ENCODE peak calls at places on chromosomes 12 and 14, in nine cellular contexts. G is neural crest cell; D is adipocyte; I is iris pigment epithelial cell; Y is CD8-positive, alpha-beta T cell; X is stimulated activated CD8-positive, alpha-beta memory T cell treated with anti-CD3 and anti-CD28 coated beads, Interleukin-12 subunit alpha, Interleukin-12 subunit beta, amount 100 ng/mL, for 1 hour; M is stomach; F is DND-41; O is CD4-positive, CD25-positive, alpha-beta regulatory T cell. H is an unnamed sample.
A peak's percentile ranks its signal among the peaks of the same experiment; 100 is the strongest.

GRCh38 chr12:51397670-51398069 is 6.5 kb upstream of the GALNT6 start:
- DNase-seq in M (no peak), D (no peak), F (peak; percentile 1), G (no peak), O (no peak), Y (no peak), I (no peak), X (no peak), H (no peak)

GRCh38 chr12:61654698-61655097 is 605.5 kb upstream of the USP15 start:
- DNase-seq in G (no peak), X (no peak), I (no peak), M (no peak), F (no peak), Y (no peak), D (no peak), O (no peak), H (no peak)

GRCh38 chr14:94322648-94323570 is at the start of gene SERPINA6:
- DNase-seq in G (no peak), O (no peak), F (no peak), X (no peak), D (peak; percentile 72), I (peak; percentile 20), M (no peak), Y (no peak), H (no peak)

GRCh38 chr12:83168756-83169155 is 482.1 kb downstream of the TMTC2 start:
- DNase-seq in D (no peak), I (no peak), X (no peak), G (no peak), F (no peak), Y (no peak), O (no peak), M (no peak), H (no peak)

GRCh38 chr14:75361751-75362433 is 65.9 kb upstream of the JDP2 start:
- DNase-seq in Y (no peak), X (no peak), M (no peak), O (no peak), F (no peak), G (no peak), D (peak; percentile 61), I (no peak), H (no peak)

GRCh38 chr12:50981319-50982239 is 29.2 kb downstream of the HIGD1C start:
- DNase-seq in Y (no peak), X (no peak), G (no peak), O (no peak), M (no peak), F (no peak), D (no peak), I (peak; percentile 23), H (no peak)

GRCh38 chr14:21382886-21383847 is 652 bp downstream of the SUPT16H start:
- DNase-seq in G (peak; percentile 26), D (peak; percentile 77), X (no peak), F (peak; percentile 62), M (peak; percentile 30), O (peak; percentile 22), I (peak; percentile 58), Y (peak; percentile 3), H (peak; percentile 54)

GRCh38 chr14:75981426-75981825 is 369 bp downstream of the TGFB3 start:
- DNase-seq in X (no peak), I (peak; percentile 41), M (no peak), O (no peak), G (no peak), Y (no peak), F (peak; percentile 25), D (no peak), H (peak; percentile 59)

GRCh38 chr14:22319526-22320352 is 269.3 kb downstream of the DAD1 start:
- DNase-seq in O (no peak), I (peak; percentile 68), X (peak; percentile 2), F (peak; percentile 45), Y (no peak), M (peak; percentile 69), G (peak; percentile 39), D (peak; percentile 72), H (peak; percentile 73)

GRCh38 chr12:122423258-122424165 is 1.0 kb upstream of the CLIP1 start:
- DNase-seq in Y (no peak), I (peak; percentile 47), M (no peak), F (no peak), O (no peak), G (peak; percentile 69), X (no peak), D (peak; percentile 46), H (no peak)

GRCh38 chr14:105745433-105746123 is 219.2 kb downstream of the TMEM121 start:
- DNase-seq in X (no peak), F (no peak), O (no peak), G (no peak), I (no peak), D (no peak), M (no peak), Y (no peak), H (no peak)

GRCh38 chr14:69852897-69853296 is 26.3 kb upstream of the SMOC1 start:
- DNase-seq in M (no peak), I (no peak), D (no peak), G (no peak), Y (no peak), X (no peak), F (peak; percentile 59), O (no peak), H (no peak)

GRCh38 chr12:49902399-49903350 is 1.0 kb downstream of the FAIM2 start:
- DNase-seq in D (no peak), F (no peak), M (no peak), X (no peak), Y (no peak), G (no peak), O (no peak), I (no peak), H (no peak)

GRCh38 chr14:35158951-35159653 is 36.8 kb downstream of the PRORP start:
- DNase-seq in F (no peak), O (no peak), D (no peak), Y (no peak), I (peak; percentile 63), X (no peak), M (no peak), G (no peak), H (no peak)

GRCh38 chr12:113287146-113287898 is 47.6 kb downstream of the SLC8B1 start:
- DNase-seq in O (no peak), M (no peak), D (no peak), G (no peak), X (no peak), F (no peak), I (no peak), Y (no peak), H (no peak)

GRCh38 chr12:52044284-52044983 is 6.8 kb upstream of the NR4A1 start:
- DNase-seq in Y (no peak), I (no peak), M (peak; percentile 91), X (no peak), O (no peak), D (peak; percentile 80), F (no peak), G (no peak), H (no peak)

GRCh38 chr12:68850390-68850789 is 42.4 kb downstream of the MDM2 start:
- DNase-seq in Y (no peak), F (no peak), I (no peak), G (no peak), M (no peak), O (no peak), D (no peak), X (no peak), H (no peak)

GRCh38 chr12:109949089-109949488 is 47.1 kb downstream of the GIT2 start:
- DNase-seq in Y (no peak), D (peak; percentile 84), F (no peak), O (no peak), M (no peak), I (peak; percentile 67), X (no peak), G (no peak), H (no peak)

GRCh38 chr12:1234073-1234472 is 243.1 kb downstream of the ERC1 start:
- DNase-seq in Y (no peak), O (no peak), G (no peak), I (peak; percentile 59), M (no peak), X (no peak), D (peak; percentile 61), F (no peak), H (no peak)

GRCh38 chr14:24938593-24938992 is 111.4 kb downstream of the STXBP6 start:
- DNase-seq in O (no peak), M (no peak), X (no peak), G (no peak), I (no peak), Y (no peak), D (no peak), F (no peak), H (no peak)

GRCh38 chr14:61470261-61470953 is 149.0 kb downstream of the PRKCH start:
- DNase-seq in D (peak; percentile 90), I (peak; percentile 99), M (no peak), Y (no peak), X (no peak), G (no peak), O (no peak), F (peak; percentile 33), H (no peak)

GRCh38 chr12:79691299-79692248 is 810 bp upstream of the PAWR start:
- DNase-seq in O (no peak), G (no peak), F (no peak), I (peak; percentile 93), X (no peak), D (peak; percentile 65), M (no peak), Y (no peak), H (no peak)

GRCh38 chr12:122836027-122836921 is 1.0 kb downstream of the HIP1R start:
- DNase-seq in M (peak; percentile 78), F (peak; percentile 58), G (no peak), D (peak; percentile 62), I (peak; percentile 47), X (no peak), O (no peak), Y (peak; percentile 45), H (peak; percentile 79)

GRCh38 chr12:66693901-66694513 is 15.1 kb upstream of the GRIP1 start:
- DNase-seq in M (no peak), X (no peak), Y (no peak), F (peak; percentile 23), O (no peak), G (peak; percentile 9), D (peak; percentile 87), I (peak; percentile 76), H (peak; percentile 75)

GRCh38 chr12:58915634-58916033 is 4.7 kb downstream of the LRIG3 start:
- DNase-seq in M (peak; percentile 40), I (peak; percentile 79), X (no peak), O (no peak), Y (no peak), G (no peak), F (no peak), D (peak; percentile 83), H (no peak)

GRCh38 chr12:685388-685787 is 22.1 kb upstream of the NINJ2 start:
- DNase-seq in G (no peak), D (no peak), I (peak; percentile 88), O (peak; percentile 79), Y (peak; percentile 70), X (peak; percentile 65), M (no peak), F (peak; percentile 62), H (peak; percentile 89)

GRCh38 chr14:90487031-90487430 is 90.2 kb downstream of the CALM1 start:
- DNase-seq in G (no peak), F (no peak), Y (no peak), I (no peak), M (no peak), X (no peak), D (no peak), O (no peak), H (no peak)

GRCh38 chr14:74661726-74662450 is 49.9 kb upstream of the LTBP2 start:
- DNase-seq in M (no peak), O (no peak), D (no peak), G (no peak), F (no peak), Y (no peak), I (no peak), X (no peak), H (no peak)